ENCODE peak calls at places on chromosomes 7 and 10, in nine cellular contexts. Z, M, N, P, O, C, S, L and J are unnamed samples.

GRCh38 chr7:14040528-14040927 is 51.1 kb upstream of the ETV1 start:
- DNase-seq in Z (no peak), M (no peak), N (no peak), P (no peak), O (no peak), C (no peak), S (no peak), L (no peak), J (no peak)

GRCh38 chr7:127755529-127755928 is 103.5 kb downstream of the SND1 start:
- DNase-seq in Z (no peak), M (no peak), N (no peak), P (no peak), O (no peak), C (no peak), S (no peak), L (no peak), J (no peak)

GRCh38 chr7:100632951-100633717 is 8.2 kb downstream of the TFR2 start:
- DNase-seq in Z (peak), M (peak), N (peak), P (no peak), O (peak), C (no peak), S (peak), L (no peak), J (no peak)

GRCh38 chr10:96697026-96697425 is 23.3 kb downstream of the PIK3AP1 start:
- DNase-seq in Z (no peak), M (no peak), N (no peak), P (no peak), O (no peak), C (no peak), S (no peak), L (no peak), J (no peak)

GRCh38 chr7:87316846-87317545 is 28.5 kb upstream of the CROT start:
- DNase-seq in Z (peak), M (no peak), N (no peak), P (no peak), O (peak), C (no peak), S (peak), L (peak), J (no peak)

GRCh38 chr10:83541096-83541495 is 598.2 kb upstream of the GHITM start:
- DNase-seq in Z (no peak), M (no peak), N (no peak), P (no peak), O (no peak), C (no peak), S (peak), L (no peak), J (no peak)

GRCh38 chr10:112271982-112272381 is 11.2 kb upstream of the TECTB start:
- DNase-seq in Z (peak), M (no peak), N (no peak), P (no peak), O (no peak), C (no peak), S (peak), L (no peak), J (no peak)

GRCh38 chr10:48604408-48605263 is at the start of gene ARHGAP22:
- DNase-seq in Z (peak), M (no peak), N (peak), P (peak), O (peak), C (no peak), S (peak), L (no peak), J (no peak)

GRCh38 chr10:104318810-104319684 is 19.2 kb downstream of the ITPRIP start:
- DNase-seq in Z (peak), M (no peak), N (no peak), P (no peak), O (no peak), C (no peak), S (peak), L (no peak), J (no peak)

GRCh38 chr7:135414850-135415439 is 95.0 kb downstream of the CNOT4 start:
- DNase-seq in Z (peak), M (peak), N (peak), P (no peak), O (peak), C (peak), S (peak), L (peak), J (no peak)

GRCh38 chr10:119207713-119208552 is 562 bp downstream of the GRK5 start:
- DNase-seq in Z (peak), M (peak), N (peak), P (peak), O (peak), C (peak), S (peak), L (no peak), J (peak)

GRCh38 chr10:114242235-114242634 is 3.2 kb downstream of the VWA2 start:
- DNase-seq in Z (no peak), M (no peak), N (no peak), P (no peak), O (no peak), C (no peak), S (no peak), L (no peak), J (no peak)

GRCh38 chr10:114244126-114244525 is 5.1 kb downstream of the VWA2 start:
- DNase-seq in Z (no peak), M (no peak), N (no peak), P (no peak), O (no peak), C (no peak), S (no peak), L (no peak), J (no peak)

GRCh38 chr10:114239117-114239993 is at the start of gene VWA2:
- DNase-seq in Z (no peak), M (no peak), N (peak), P (peak), O (peak), C (peak), S (no peak), L (no peak), J (peak)

GRCh38 chr10:114243661-114244060 is 4.6 kb downstream of the VWA2 start:
- DNase-seq in Z (no peak), M (no peak), N (no peak), P (no peak), O (no peak), C (no peak), S (no peak), L (no peak), J (no peak)

GRCh38 chr10:114239994-114240345 is 916 bp downstream of the VWA2 start:
- DNase-seq in Z (no peak), M (no peak), N (peak), P (no peak), O (peak), C (no peak), S (no peak), L (no peak), J (no peak)
- H3K4me3 ChIP-seq in Z (no peak), M (no peak), N (peak), P (peak), O (peak), C (peak), S (no peak), L (no peak), J (no peak)

GRCh38 chr10:85598646-85599045 is 767.9 kb downstream of the GRID1 start:
- DNase-seq in Z (no peak), M (no peak), N (no peak), P (no peak), O (no peak), C (no peak), S (no peak), L (no peak), J (no peak)
- H3K4me3 ChIP-seq in Z (no peak), M (no peak), N (no peak), P (no peak), O (no peak), C (no peak), S (no peak), L (no peak), J (no peak)

DNA sequence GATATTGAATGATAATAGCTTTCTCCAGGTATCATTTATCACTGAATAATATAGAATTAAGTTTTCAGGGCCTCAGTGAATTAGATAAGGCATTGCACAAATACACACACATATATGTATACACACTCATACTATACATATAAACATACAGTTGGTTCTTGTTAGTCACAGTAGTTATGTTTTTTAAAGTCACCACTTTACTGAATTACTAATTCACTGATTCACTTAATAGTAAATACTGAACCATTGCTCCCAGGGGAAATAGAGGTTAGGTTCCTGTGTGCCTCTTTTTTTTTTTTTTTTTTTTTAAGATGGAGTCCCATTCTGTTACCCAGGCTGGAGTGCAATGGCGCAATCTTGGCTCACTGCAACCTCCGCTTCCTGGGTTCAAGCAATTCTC is 33.6 kb downstream of the PRR15 start:
- DNase-seq in Z (no peak), M (no peak), N (no peak), P (no peak), O (no peak), C (no peak), S (peak), L (no peak), J (no peak)
- H3K4me3 ChIP-seq in Z (no peak), M (no peak), N (no peak), P (no peak), O (no peak), C (no peak), S (no peak), L (no peak), J (no peak)

GRCh38 chr7:41701542-41701941 is 1.3 kb downstream of the INHBA start:
- DNase-seq in Z (no peak), M (no peak), N (no peak), P (no peak), O (peak), C (no peak), S (no peak), L (no peak), J (no peak)
- H3K4me3 ChIP-seq in Z (peak), M (no peak), N (peak), P (peak), O (peak), C (no peak), S (peak), L (peak), J (no peak)

GRCh38 chr7:138167869-138168296 is 91.6 kb downstream of the AKR1D1 start:
- DNase-seq in Z (no peak), M (no peak), N (peak), P (no peak), O (no peak), C (no peak), S (no peak), L (no peak), J (no peak)

GRCh38 chr7:138169441-138169851 is 93.2 kb downstream of the AKR1D1 start:
- DNase-seq in Z (no peak), M (no peak), N (peak), P (no peak), O (peak), C (no peak), S (no peak), L (no peak), J (no peak)

GRCh38 chr7:138173548-138173947 is 97.3 kb downstream of the AKR1D1 start:
- DNase-seq in Z (no peak), M (no peak), N (no peak), P (no peak), O (no peak), C (no peak), S (no peak), L (no peak), J (no peak)

GRCh38 chr7:138170298-138170697 is 94.0 kb downstream of the AKR1D1 start:
- DNase-seq in Z (no peak), M (no peak), N (peak), P (no peak), O (peak), C (no peak), S (no peak), L (no peak), J (no peak)

GRCh38 chr7:138170959-138171703 is 94.9 kb downstream of the AKR1D1 start:
- DNase-seq in Z (no peak), M (no peak), N (no peak), P (no peak), O (no peak), C (no peak), S (no peak), L (no peak), J (no peak)
- H3K4me3 ChIP-seq in Z (no peak), M (no peak), N (peak), P (no peak), O (peak), C (no peak), S (no peak), L (no peak), J (no peak)